ENCODE peak calls at places on chromosomes 7 and 10, in six cellular contexts. One of them, this sample, is unnamed.

GRCh38 chr10:100143756-100144155 is 42.1 kb downstream of the ERLIN1 start:
- DNase-seq in hepatocyte: no peak
- DNase-seq in CD4-positive, CD25-positive, alpha-beta regulatory T cell: no peak
- DNase-seq in OCI-LY7: no peak
- DNase-seq in right lobe of liver: no peak
- DNase-seq in CD4-positive, alpha-beta memory T cell: no peak
- DNase-seq in this sample: no peak

GRCh38 chr7:105046414-105046813 is 32.4 kb downstream of the KMT2E start:
- DNase-seq in CD4-positive, alpha-beta memory T cell: no peak
- DNase-seq in right lobe of liver: no peak
- DNase-seq in OCI-LY7: no peak
- DNase-seq in hepatocyte: no peak
- DNase-seq in CD4-positive, CD25-positive, alpha-beta regulatory T cell: no peak
- DNase-seq in this sample: no peak

GRCh38 chr10:51397695-51398094 is 301.7 kb downstream of the CSTF2T start:
- DNase-seq in right lobe of liver: no peak
- DNase-seq in CD4-positive, CD25-positive, alpha-beta regulatory T cell: no peak
- DNase-seq in OCI-LY7: no peak
- DNase-seq in CD4-positive, alpha-beta memory T cell: no peak
- DNase-seq in hepatocyte: peak
- DNase-seq in this sample: no peak

GRCh38 chr7:1853619-1854520 is 183.8 kb downstream of the ELFN1 start:
- DNase-seq in CD4-positive, CD25-positive, alpha-beta regulatory T cell: no peak
- DNase-seq in OCI-LY7: no peak
- DNase-seq in hepatocyte: no peak
- DNase-seq in CD4-positive, alpha-beta memory T cell: no peak
- DNase-seq in right lobe of liver: peak
- DNase-seq in this sample: no peak

GRCh38 chr10:90269699-90270098 is 568.3 kb downstream of the KIF20B start:
- DNase-seq in OCI-LY7: no peak
- DNase-seq in CD4-positive, alpha-beta memory T cell: no peak
- DNase-seq in right lobe of liver: no peak
- DNase-seq in hepatocyte: no peak
- DNase-seq in CD4-positive, CD25-positive, alpha-beta regulatory T cell: no peak
- DNase-seq in this sample: no peak

GRCh38 chr10:111379521-111379920 is 302.7 kb downstream of the ADRA2A start:
- DNase-seq in OCI-LY7: no peak
- DNase-seq in CD4-positive, CD25-positive, alpha-beta regulatory T cell: no peak
- DNase-seq in hepatocyte: no peak
- DNase-seq in CD4-positive, alpha-beta memory T cell: no peak
- DNase-seq in right lobe of liver: no peak
- DNase-seq in this sample: no peak

GRCh38 chr7:123966936-123967335 is 41.9 kb downstream of the SPAM1 start:
- DNase-seq in OCI-LY7: no peak
- DNase-seq in CD4-positive, CD25-positive, alpha-beta regulatory T cell: no peak
- DNase-seq in hepatocyte: peak
- DNase-seq in CD4-positive, alpha-beta memory T cell: no peak
- DNase-seq in right lobe of liver: no peak
- DNase-seq in this sample: no peak

GRCh38 chr10:32104622-32105509 is 48.6 kb upstream of the KIF5B start:
- DNase-seq in OCI-LY7: no peak
- DNase-seq in right lobe of liver: no peak
- DNase-seq in hepatocyte: no peak
- DNase-seq in CD4-positive, CD25-positive, alpha-beta regulatory T cell: no peak
- DNase-seq in CD4-positive, alpha-beta memory T cell: no peak
- DNase-seq in this sample: no peak

GRCh38 chr10:89278034-89278535 is 23.8 kb upstream of the IFIT2 start:
- DNase-seq in CD4-positive, alpha-beta memory T cell: no peak
- DNase-seq in OCI-LY7: no peak
- DNase-seq in right lobe of liver: no peak
- DNase-seq in hepatocyte: peak
- DNase-seq in CD4-positive, CD25-positive, alpha-beta regulatory T cell: no peak
- DNase-seq in this sample: no peak

DNA sequence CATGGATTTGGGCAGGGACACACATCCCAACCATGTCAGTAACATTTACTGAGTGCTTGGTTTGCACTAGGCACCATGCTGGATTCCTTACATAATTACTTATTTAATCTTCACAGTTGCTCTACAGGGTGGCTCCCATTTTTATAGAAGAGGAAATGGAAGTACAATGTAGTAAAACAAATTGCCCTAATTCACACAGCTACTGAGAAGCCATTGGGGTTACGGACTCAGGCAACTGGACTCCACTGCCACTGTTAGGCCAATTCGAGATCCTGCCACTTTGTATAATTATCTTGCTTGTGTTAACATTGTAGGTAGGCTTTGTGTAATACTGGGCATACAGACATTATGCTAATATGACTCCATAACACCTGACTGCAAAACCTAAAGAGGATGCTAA is 8.9 kb upstream of the ESYT2 start:
- DNase-seq in hepatocyte: no peak
- DNase-seq in OCI-LY7: no peak
- DNase-seq in CD4-positive, CD25-positive, alpha-beta regulatory T cell: no peak
- DNase-seq in right lobe of liver: no peak
- DNase-seq in CD4-positive, alpha-beta memory T cell: no peak
- DNase-seq in this sample: no peak
- H3K27ac ChIP-seq in hepatocyte: no peak
- H3K27ac ChIP-seq in OCI-LY7: no peak
- H3K27ac ChIP-seq in CD4-positive, CD25-positive, alpha-beta regulatory T cell: no peak
- H3K27ac ChIP-seq in right lobe of liver: no peak
- H3K27ac ChIP-seq in CD4-positive, alpha-beta memory T cell: no peak
- H3K27ac ChIP-seq in this sample: no peak

GRCh38 chr7:3991771-3992231 is 690.3 kb upstream of the FOXK1 start:
- DNase-seq in hepatocyte: no peak
- DNase-seq in OCI-LY7: no peak
- DNase-seq in CD4-positive, alpha-beta memory T cell: no peak
- DNase-seq in CD4-positive, CD25-positive, alpha-beta regulatory T cell: no peak
- DNase-seq in right lobe of liver: no peak
- DNase-seq in this sample: no peak
- H3K27ac ChIP-seq in hepatocyte: no peak
- H3K27ac ChIP-seq in OCI-LY7: no peak
- H3K27ac ChIP-seq in CD4-positive, alpha-beta memory T cell: no peak
- H3K27ac ChIP-seq in CD4-positive, CD25-positive, alpha-beta regulatory T cell: no peak
- H3K27ac ChIP-seq in right lobe of liver: no peak
- H3K27ac ChIP-seq in this sample: no peak

DNA sequence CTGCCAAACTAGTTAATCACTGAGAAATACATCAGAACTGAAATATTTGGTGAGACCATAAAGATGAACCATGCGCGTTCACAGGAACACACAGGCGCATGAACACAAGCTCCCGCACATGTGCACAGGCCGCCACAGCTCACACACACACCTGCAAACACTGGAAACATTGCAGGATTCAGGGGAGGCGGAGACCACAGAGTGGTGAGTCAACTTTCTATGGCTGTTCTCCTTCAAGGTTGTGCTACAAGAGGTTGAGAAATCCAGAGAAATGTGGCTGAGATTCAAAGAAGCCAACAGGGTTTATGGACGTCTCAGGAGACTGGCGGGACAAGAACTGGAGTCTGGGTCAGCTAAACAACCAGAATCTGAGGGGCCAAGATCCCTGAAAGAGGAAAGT is 17.8 kb downstream of the ESYT2 start:
- DNase-seq in hepatocyte: peak
- DNase-seq in right lobe of liver: no peak
- DNase-seq in OCI-LY7: no peak
- DNase-seq in CD4-positive, alpha-beta memory T cell: peak
- DNase-seq in CD4-positive, CD25-positive, alpha-beta regulatory T cell: no peak
- DNase-seq in this sample: no peak
- H3K27ac ChIP-seq in hepatocyte: peak
- H3K27ac ChIP-seq in right lobe of liver: no peak
- H3K27ac ChIP-seq in OCI-LY7: no peak
- H3K27ac ChIP-seq in CD4-positive, alpha-beta memory T cell: peak
- H3K27ac ChIP-seq in CD4-positive, CD25-positive, alpha-beta regulatory T cell: peak
- H3K27ac ChIP-seq in this sample: no peak

GRCh38 chr7:139715194-139715815 is 62.5 kb downstream of the HIPK2 start:
- DNase-seq in right lobe of liver: no peak
- DNase-seq in CD4-positive, alpha-beta memory T cell: no peak
- DNase-seq in hepatocyte: no peak
- DNase-seq in CD4-positive, CD25-positive, alpha-beta regulatory T cell: no peak
- DNase-seq in OCI-LY7: no peak
- DNase-seq in this sample: no peak
- H3K27ac ChIP-seq in right lobe of liver: peak
- H3K27ac ChIP-seq in CD4-positive, alpha-beta memory T cell: no peak
- H3K27ac ChIP-seq in hepatocyte: no peak
- H3K27ac ChIP-seq in CD4-positive, CD25-positive, alpha-beta regulatory T cell: no peak
- H3K27ac ChIP-seq in OCI-LY7: no peak
- H3K27ac ChIP-seq in this sample: no peak

GRCh38 chr7:50368366-50368765 is 63.9 kb downstream of the IKZF1 start:
- DNase-seq in OCI-LY7: no peak
- DNase-seq in CD4-positive, alpha-beta memory T cell: no peak
- DNase-seq in CD4-positive, CD25-positive, alpha-beta regulatory T cell: no peak
- DNase-seq in right lobe of liver: no peak
- DNase-seq in hepatocyte: no peak
- DNase-seq in this sample: no peak

GRCh38 chr7:50367098-50367497 is 62.6 kb downstream of the IKZF1 start:
- DNase-seq in hepatocyte: no peak
- DNase-seq in OCI-LY7: no peak
- DNase-seq in CD4-positive, alpha-beta memory T cell: peak
- DNase-seq in CD4-positive, CD25-positive, alpha-beta regulatory T cell: peak
- DNase-seq in right lobe of liver: no peak
- DNase-seq in this sample: no peak

GRCh38 chr7:50369408-50370026 is 65.0 kb downstream of the IKZF1 start:
- DNase-seq in CD4-positive, alpha-beta memory T cell: peak
- DNase-seq in OCI-LY7: peak
- DNase-seq in hepatocyte: no peak
- DNase-seq in right lobe of liver: no peak
- DNase-seq in CD4-positive, CD25-positive, alpha-beta regulatory T cell: peak
- DNase-seq in this sample: no peak

GRCh38 chr7:50366311-50366710 is 61.8 kb downstream of the IKZF1 start:
- DNase-seq in hepatocyte: no peak
- DNase-seq in right lobe of liver: no peak
- DNase-seq in CD4-positive, alpha-beta memory T cell: peak
- DNase-seq in OCI-LY7: no peak
- DNase-seq in CD4-positive, CD25-positive, alpha-beta regulatory T cell: no peak
- DNase-seq in this sample: no peak

DNA sequence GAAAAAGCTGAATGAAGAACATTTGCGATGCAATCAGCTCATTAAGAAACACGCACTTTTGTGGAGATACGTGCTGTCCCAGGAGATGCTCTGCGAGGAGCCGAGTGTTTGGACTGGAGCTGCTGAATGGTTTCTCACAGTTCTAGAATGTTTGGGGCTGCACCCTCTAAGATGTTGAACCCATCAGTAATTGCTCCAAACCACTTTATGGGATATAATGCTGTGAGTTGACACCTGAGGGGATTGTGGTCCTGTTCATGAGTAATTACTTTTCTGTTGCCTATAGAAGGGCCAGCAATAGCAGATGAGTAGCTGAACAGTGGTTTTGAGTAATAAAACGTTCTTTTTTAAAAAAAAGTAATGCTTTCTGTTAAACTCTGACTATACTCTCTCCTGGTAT is 63.1 kb downstream of the IKZF1 start:
- DNase-seq in OCI-LY7: no peak
- DNase-seq in hepatocyte: no peak
- DNase-seq in CD4-positive, CD25-positive, alpha-beta regulatory T cell: no peak
- DNase-seq in right lobe of liver: no peak
- DNase-seq in CD4-positive, alpha-beta memory T cell: no peak
- DNase-seq in this sample: no peak
- H3K27ac ChIP-seq in OCI-LY7: no peak
- H3K27ac ChIP-seq in hepatocyte: no peak
- H3K27ac ChIP-seq in CD4-positive, CD25-positive, alpha-beta regulatory T cell: peak
- H3K27ac ChIP-seq in right lobe of liver: no peak
- H3K27ac ChIP-seq in CD4-positive, alpha-beta memory T cell: peak
- H3K27ac ChIP-seq in this sample: no peak

DNA sequence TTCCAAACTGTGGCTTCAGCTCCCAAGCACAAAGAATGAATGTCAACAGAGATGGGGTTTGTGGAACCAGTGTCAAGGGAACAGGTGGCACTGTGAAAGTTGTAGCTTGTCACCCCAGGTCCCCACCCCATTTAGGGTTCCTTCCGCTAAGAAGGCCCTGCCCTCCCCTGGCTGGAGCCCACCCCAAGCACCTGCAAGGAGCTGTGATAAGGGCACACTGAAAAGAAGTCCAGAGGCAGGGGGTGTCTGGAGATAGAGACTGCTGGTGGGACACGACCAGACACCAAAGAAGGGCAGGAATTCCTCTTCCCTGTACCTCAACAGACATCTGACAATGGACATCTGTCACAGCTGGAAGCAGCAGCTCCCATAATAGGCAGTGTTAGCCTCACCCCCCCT is 4.5 kb downstream of the GRID1 start:
- DNase-seq in CD4-positive, alpha-beta memory T cell: no peak
- DNase-seq in CD4-positive, CD25-positive, alpha-beta regulatory T cell: no peak
- DNase-seq in OCI-LY7: no peak
- DNase-seq in right lobe of liver: peak
- DNase-seq in hepatocyte: no peak
- DNase-seq in this sample: no peak
- H3K27ac ChIP-seq in CD4-positive, alpha-beta memory T cell: no peak
- H3K27ac ChIP-seq in CD4-positive, CD25-positive, alpha-beta regulatory T cell: no peak
- H3K27ac ChIP-seq in OCI-LY7: no peak
- H3K27ac ChIP-seq in right lobe of liver: no peak
- H3K27ac ChIP-seq in hepatocyte: no peak
- H3K27ac ChIP-seq in this sample: peak

DNA sequence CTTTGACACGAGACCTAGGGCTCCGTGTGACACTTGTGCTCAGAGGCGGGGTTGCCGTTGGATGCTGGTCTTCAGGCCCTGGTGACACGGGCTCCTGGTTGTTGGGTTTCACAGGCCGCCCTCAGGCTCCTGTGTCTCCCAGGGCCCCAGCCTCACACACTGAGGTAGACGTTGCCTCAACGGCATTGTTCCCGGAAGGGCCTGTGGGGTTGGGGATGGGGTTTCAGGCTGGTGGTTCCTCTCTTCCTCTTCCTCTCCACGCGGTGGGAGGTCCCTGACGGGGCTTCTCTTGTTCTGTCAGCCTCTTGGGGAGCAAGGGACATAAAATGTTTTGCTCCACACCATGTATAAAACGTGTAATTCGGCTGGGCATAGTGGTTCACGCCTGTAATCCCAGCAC is 125.1 kb downstream of the TRRAP start:
- DNase-seq in OCI-LY7: no peak
- DNase-seq in hepatocyte: no peak
- DNase-seq in CD4-positive, CD25-positive, alpha-beta regulatory T cell: no peak
- DNase-seq in right lobe of liver: no peak
- DNase-seq in CD4-positive, alpha-beta memory T cell: no peak
- DNase-seq in this sample: no peak
- H3K27ac ChIP-seq in OCI-LY7: no peak
- H3K27ac ChIP-seq in hepatocyte: no peak
- H3K27ac ChIP-seq in CD4-positive, CD25-positive, alpha-beta regulatory T cell: no peak
- H3K27ac ChIP-seq in right lobe of liver: no peak
- H3K27ac ChIP-seq in CD4-positive, alpha-beta memory T cell: no peak
- H3K27ac ChIP-seq in this sample: no peak